ENCODE peak calls at places on chromosome 21, in six cellular contexts. E is H1, W is K562, U is GM12891, N is GM12878, Q is HepG2. L is an unnamed sample.

GRCh38 chr21:26445440-26445839 is 127.6 kb downstream of the CYYR1 start:
- DNase-seq in W (no peak), U (no peak), E (no peak), N (no peak), Q (no peak), L (no peak)

GRCh38 chr21:39818557-39818956 is 48.7 kb upstream of the PCP4 start:
- DNase-seq in Q (no peak), U (no peak), N (no peak), E (no peak), W (no peak), L (no peak)

GRCh38 chr21:15809818-15810217 is 80.0 kb downstream of the USP25 start:
- DNase-seq in W (no peak), Q (no peak), E (no peak), N (no peak), U (no peak), L (no peak)

GRCh38 chr21:17045214-17045835 is 467.5 kb upstream of the CXADR start:
- DNase-seq in Q (no peak), U (no peak), W (no peak), E (no peak), N (no peak), L (no peak)

GRCh38 chr21:26966978-26967913 is at the start of gene ADAMTS5:
- DNase-seq in E (peak; percentile 69), W (no peak), N (no peak), Q (no peak), U (peak; percentile 7), L (no peak)

GRCh38 chr21:42722808-42723470 is 69.5 kb downstream of the PDE9A start:
- DNase-seq in W (no peak), E (no peak), U (no peak), Q (no peak), N (no peak), L (no peak)

GRCh38 chr21:23218667-23219066 is 2220.5 kb downstream of the NCAM2 start:
- DNase-seq in E (no peak), W (no peak), Q (no peak), N (no peak), U (no peak), L (no peak)

GRCh38 chr21:32771134-32771523 is 426 bp downstream of the PAXBP1 start:
- DNase-seq in Q (peak; percentile 33), U (peak; percentile 47), W (peak; percentile 84), E (peak; percentile 61), N (no peak), L (peak; percentile 46)

GRCh38 chr21:33367309-33367973 is 35.8 kb upstream of the IFNGR2 start:
- DNase-seq in N (no peak), E (no peak), Q (no peak), W (no peak), U (no peak), L (no peak)

GRCh38 chr21:25688284-25689035 is 46.2 kb downstream of the ATP5PF start:
- DNase-seq in E (no peak), W (no peak), U (no peak), N (no peak), Q (no peak), L (no peak)

GRCh38 chr21:27040738-27041137 is 73.8 kb upstream of the ADAMTS5 start:
- DNase-seq in U (no peak), Q (no peak), E (no peak), N (no peak), W (no peak), L (no peak)

GRCh38 chr21:29318354-29318753 is 19.6 kb downstream of the BACH1 start:
- DNase-seq in E (no peak), U (no peak), Q (no peak), N (no peak), W (no peak), L (no peak)

GRCh38 chr21:35720065-35720810 is 340.1 kb downstream of the SETD4 start:
- DNase-seq in N (no peak), U (no peak), W (no peak), Q (no peak), E (no peak), L (no peak)

GRCh38 chr21:25885880-25886279 is 151.1 kb downstream of the GABPA start:
- DNase-seq in W (no peak), N (no peak), Q (peak; percentile 7), U (no peak), E (no peak), L (no peak)

GRCh38 chr21:33434770-33435360 is 31.7 kb downstream of the IFNGR2 start:
- DNase-seq in Q (no peak), U (peak; percentile 53), W (no peak), E (no peak), N (peak; percentile 99), L (peak; percentile 71)

GRCh38 chr21:33268736-33269441 is 2.7 kb downstream of the IL10RB start:
- DNase-seq in W (no peak), N (peak; percentile 96), Q (peak; percentile 29), E (no peak), U (peak; percentile 44), L (peak; percentile 40)

GRCh38 chr21:26845066-26845749 is at the start of gene ADAMTS1:
- DNase-seq in E (peak; percentile 91), W (no peak), Q (peak; percentile 4), N (no peak), U (no peak), L (no peak)

GRCh38 chr21:24456358-24456757 is 1150.9 kb downstream of the MRPL39 start:
- DNase-seq in W (no peak), Q (no peak), E (no peak), N (no peak), U (no peak), L (no peak)

GRCh38 chr21:16186742-16187141 is 457.0 kb downstream of the USP25 start:
- DNase-seq in E (no peak), Q (no peak), W (no peak), N (no peak), U (no peak), L (no peak)

GRCh38 chr21:30518876-30519275 is 16.9 kb upstream of the KRTAP19-5 start:
- DNase-seq in E (no peak), Q (no peak), N (no peak), W (no peak), U (no peak), L (no peak)

GRCh38 chr21:31666445-31667010 is 7.0 kb downstream of the SOD1 start:
- DNase-seq in E (no peak), U (no peak), N (no peak), W (no peak), Q (no peak), L (no peak)
- TF ChIP-seq POLR2A in E (no peak), U (no peak), N (no peak), W (no peak), Q (no peak), L (no peak)

DNA sequence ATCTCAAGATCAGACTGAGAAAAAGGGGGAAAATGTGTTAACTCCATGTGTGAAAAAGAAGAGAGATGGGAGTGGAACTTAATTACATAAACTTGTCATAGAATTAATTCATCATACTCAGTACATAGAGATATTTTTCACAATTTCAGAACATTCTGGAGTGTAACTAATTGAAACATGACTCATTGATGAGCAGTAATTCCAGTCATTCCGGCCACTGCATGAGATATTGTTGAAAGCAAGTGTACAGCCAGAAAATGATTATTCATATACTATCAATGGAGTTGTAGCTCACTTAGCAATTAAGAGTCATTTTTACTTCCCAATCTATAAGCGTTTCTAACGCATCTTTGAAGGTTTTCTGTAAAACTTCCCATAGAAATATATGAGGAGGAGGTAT is 739.3 kb downstream of the LTN1 start:
- DNase-seq in E (no peak), N (no peak), W (no peak), Q (no peak), U (no peak), L (no peak)
- TF ChIP-seq POLR2AphosphoS5 in E (no peak), N (no peak), W (no peak), Q (no peak), U (no peak), L (no peak)

DNA sequence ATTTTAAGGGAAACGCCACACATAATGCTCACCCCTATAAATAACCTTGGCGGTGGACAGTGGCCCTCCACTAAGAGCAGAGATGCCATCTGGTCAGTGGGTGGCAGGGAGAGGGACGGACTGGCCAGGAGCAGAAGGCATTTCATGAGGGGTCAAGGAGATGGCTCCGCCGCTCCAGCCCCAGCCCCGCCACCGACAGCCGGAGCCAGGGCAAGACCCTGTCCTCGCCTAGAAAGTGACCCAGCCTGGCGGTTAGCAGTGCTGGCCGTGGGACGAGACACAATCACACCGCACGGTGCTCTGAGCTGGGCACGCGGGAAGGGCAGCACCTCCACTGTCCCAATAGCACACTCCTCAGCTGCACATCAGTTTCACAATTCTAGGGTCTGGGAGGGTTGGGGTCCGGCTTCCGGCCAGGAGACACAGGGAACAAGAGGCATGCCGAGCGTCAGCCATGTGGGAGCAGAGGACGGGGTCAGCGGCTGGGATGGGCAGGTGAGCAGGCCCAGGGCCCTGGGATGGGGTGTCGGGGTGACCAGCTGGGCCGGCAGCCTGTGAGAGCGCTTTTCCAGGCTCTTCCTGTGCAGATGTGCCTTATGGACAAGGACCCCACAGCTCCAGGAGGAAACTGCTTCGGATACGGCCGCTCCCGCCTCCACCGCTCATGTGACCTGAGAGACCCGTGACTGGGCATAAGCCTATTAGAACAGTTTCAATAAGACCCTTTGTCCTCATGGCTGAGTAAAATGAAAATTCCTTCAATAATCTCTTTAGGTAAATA is 5.7 kb downstream of the SLC19A1 start:
- DNase-seq in U (no peak), Q (no peak), W (no peak), N (no peak), E (peak; percentile 42), L (no peak)
- TF ChIP-seq TAF1 in U (no peak), Q (no peak), W (no peak), N (no peak), E (no peak), L (no peak)

GRCh38 chr21:43734131-43734634 is 15.3 kb downstream of the PDXK start:
- DNase-seq in E (no peak), U (no peak), Q (no peak), N (no peak), W (no peak), L (no peak)
- TF ChIP-seq POLR2A in E (no peak), U (no peak), Q (no peak), N (no peak), W (no peak), L (no peak)

GRCh38 chr21:38751379-38752050 is 54.2 kb upstream of the ETS2 start:
- DNase-seq in E (no peak), N (no peak), Q (no peak), U (no peak), W (no peak), L (no peak)
- TF ChIP-seq POLR2AphosphoS5 in E (no peak), N (no peak), Q (no peak), U (no peak), W (no peak), L (no peak)

DNA sequence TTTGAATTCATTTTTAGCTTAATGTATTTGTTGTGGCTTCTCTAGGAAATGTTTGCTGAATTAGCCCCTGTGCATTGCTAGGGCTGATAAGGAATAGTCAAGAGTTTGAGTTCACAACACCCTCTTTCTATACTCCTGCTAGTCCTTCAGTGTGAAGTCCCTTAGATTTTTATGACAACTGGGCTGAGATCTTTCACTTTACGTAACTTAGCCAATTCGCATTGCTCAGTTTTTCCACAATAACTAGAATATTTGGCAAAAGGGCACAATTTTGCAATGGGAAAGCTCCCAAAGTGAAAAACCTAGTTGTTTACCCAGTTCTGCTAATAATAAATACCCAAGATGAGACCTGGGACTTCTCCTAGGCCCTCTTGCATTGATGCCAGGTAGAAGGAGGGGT is 6.9 kb upstream of the KCNJ15 start:
- DNase-seq in U (no peak), N (no peak), W (no peak), Q (no peak), E (no peak), L (no peak)
- TF ChIP-seq TAF1 in U (no peak), N (no peak), W (no peak), Q (no peak), E (no peak), L (no peak)

GRCh38 chr21:45074048-45074817 is at the start of gene ADARB1:
- DNase-seq in Q (peak; percentile 32), U (peak; percentile 90), W (peak; percentile 97), E (peak; percentile 85), N (no peak), L (peak; percentile 90)
- TF ChIP-seq POLR2A in Q (peak; percentile 82), U (no peak), W (peak; percentile 53), E (peak; percentile 73), N (peak; percentile 76), L (peak; percentile 26)

GRCh38 chr21:41247561-41247968 is 69.0 kb upstream of the FAM3B start:
- DNase-seq in W (no peak), U (no peak), N (no peak), Q (peak; percentile 28), E (peak; percentile 29), L (no peak)
- TF ChIP-seq POLR2AphosphoS5 in W (no peak), U (no peak), N (no peak), Q (no peak), E (no peak), L (no peak)